ENCODE peak calls at places on chromosomes 2 and 18, in five cellular contexts. One of them, this sample, is unnamed.

GRCh38 chr18:4017479-4017878 is 437.6 kb downstream of the DLGAP1 start:
- DNase-seq in AML-193: peak
- DNase-seq in GM12878: no peak
- DNase-seq in GM10248: peak
- DNase-seq in CD4-positive, alpha-beta memory T cell: no peak
- DNase-seq in this sample: no peak

GRCh38 chr18:34848156-34848555 is 138.1 kb downstream of the DTNA start:
- DNase-seq in AML-193: no peak
- DNase-seq in GM12878: no peak
- DNase-seq in GM10248: no peak
- DNase-seq in CD4-positive, alpha-beta memory T cell: no peak
- DNase-seq in this sample: no peak

GRCh38 chr2:112187805-112188596 is 49.8 kb downstream of the FBLN7 start:
- DNase-seq in AML-193: no peak
- DNase-seq in GM12878: no peak
- DNase-seq in GM10248: no peak
- DNase-seq in CD4-positive, alpha-beta memory T cell: peak
- DNase-seq in this sample: peak

GRCh38 chr2:46521215-46521683 is 41.9 kb downstream of the TMEM247 start:
- DNase-seq in AML-193: no peak
- DNase-seq in GM12878: no peak
- DNase-seq in GM10248: no peak
- DNase-seq in CD4-positive, alpha-beta memory T cell: no peak
- DNase-seq in this sample: no peak

GRCh38 chr2:141611981-141612380 is 518.8 kb downstream of the LRP1B start:
- DNase-seq in AML-193: no peak
- DNase-seq in GM12878: no peak
- DNase-seq in GM10248: no peak
- DNase-seq in CD4-positive, alpha-beta memory T cell: no peak
- DNase-seq in this sample: no peak

GRCh38 chr2:140567734-140568133 is 1563.1 kb downstream of the LRP1B start:
- DNase-seq in AML-193: no peak
- DNase-seq in GM12878: no peak
- DNase-seq in GM10248: no peak
- DNase-seq in CD4-positive, alpha-beta memory T cell: no peak
- DNase-seq in this sample: no peak

GRCh38 chr18:68263481-68263880 is 451.4 kb downstream of the TMX3 start:
- DNase-seq in AML-193: no peak
- DNase-seq in GM12878: no peak
- DNase-seq in GM10248: no peak
- DNase-seq in CD4-positive, alpha-beta memory T cell: no peak
- DNase-seq in this sample: no peak

GRCh38 chr2:220275454-220275853 is 648.0 kb downstream of the SLC4A3 start:
- DNase-seq in AML-193: no peak
- DNase-seq in GM12878: no peak
- DNase-seq in GM10248: no peak
- DNase-seq in CD4-positive, alpha-beta memory T cell: no peak
- DNase-seq in this sample: no peak

GRCh38 chr2:5203356-5203755 is 488.8 kb upstream of the SOX11 start:
- DNase-seq in AML-193: no peak
- DNase-seq in GM12878: no peak
- DNase-seq in GM10248: no peak
- DNase-seq in CD4-positive, alpha-beta memory T cell: no peak
- DNase-seq in this sample: no peak

GRCh38 chr2:180040146-180040925 is 33.2 kb upstream of the CWC22 start:
- DNase-seq in AML-193: no peak
- DNase-seq in GM12878: no peak
- DNase-seq in GM10248: no peak
- DNase-seq in CD4-positive, alpha-beta memory T cell: no peak
- DNase-seq in this sample: no peak

GRCh38 chr2:30446602-30447148 is 371 bp upstream of the LCLAT1 start:
- DNase-seq in AML-193: peak
- DNase-seq in GM12878: no peak
- DNase-seq in GM10248: no peak
- DNase-seq in CD4-positive, alpha-beta memory T cell: no peak
- DNase-seq in this sample: no peak

GRCh38 chr18:53361044-53361443 is 863.4 kb downstream of the MBD2 start:
- DNase-seq in AML-193: no peak
- DNase-seq in GM12878: no peak
- DNase-seq in GM10248: no peak
- DNase-seq in CD4-positive, alpha-beta memory T cell: no peak
- DNase-seq in this sample: no peak

GRCh38 chr2:207928079-207928478 is 97.2 kb downstream of the PLEKHM3 start:
- DNase-seq in AML-193: no peak
- DNase-seq in GM12878: no peak
- DNase-seq in GM10248: no peak
- DNase-seq in CD4-positive, alpha-beta memory T cell: no peak
- DNase-seq in this sample: no peak

GRCh38 chr2:170739048-170739447 is 23.9 kb downstream of the SP5 start:
- DNase-seq in AML-193: no peak
- DNase-seq in GM12878: no peak
- DNase-seq in GM10248: no peak
- DNase-seq in CD4-positive, alpha-beta memory T cell: no peak
- DNase-seq in this sample: no peak

GRCh38 chr2:189613077-189613636 is 32.6 kb upstream of the SLC40A1 start:
- DNase-seq in AML-193: no peak
- DNase-seq in GM12878: no peak
- DNase-seq in GM10248: no peak
- DNase-seq in CD4-positive, alpha-beta memory T cell: no peak
- DNase-seq in this sample: no peak

GRCh38 chr18:75161629-75162028 is 47.3 kb downstream of the PTGR3 start:
- DNase-seq in AML-193: peak
- DNase-seq in GM12878: no peak
- DNase-seq in GM10248: peak
- DNase-seq in CD4-positive, alpha-beta memory T cell: peak
- DNase-seq in this sample: peak

GRCh38 chr2:174219321-174219720 is 29.0 kb downstream of the OLA1 start:
- DNase-seq in AML-193: no peak
- DNase-seq in GM12878: no peak
- DNase-seq in GM10248: no peak
- DNase-seq in CD4-positive, alpha-beta memory T cell: no peak
- DNase-seq in this sample: no peak

GRCh38 chr2:109711230-109712125 is 82.6 kb upstream of the RGPD5 start:
- DNase-seq in AML-193: no peak
- DNase-seq in GM12878: no peak
- DNase-seq in GM10248: no peak
- DNase-seq in CD4-positive, alpha-beta memory T cell: no peak
- DNase-seq in this sample: no peak

GRCh38 chr2:193824474-193824873 is 1629.7 kb upstream of the TMEFF2 start:
- DNase-seq in AML-193: no peak
- DNase-seq in GM12878: no peak
- DNase-seq in GM10248: no peak
- DNase-seq in CD4-positive, alpha-beta memory T cell: no peak
- DNase-seq in this sample: no peak

GRCh38 chr18:27763936-27764335 is 413.0 kb downstream of the CDH2 start:
- DNase-seq in AML-193: no peak
- DNase-seq in GM12878: no peak
- DNase-seq in GM10248: no peak
- DNase-seq in CD4-positive, alpha-beta memory T cell: no peak
- DNase-seq in this sample: no peak

GRCh38 chr2:25822190-25823117 is 55.8 kb downstream of the ASXL2 start:
- DNase-seq in AML-193: no peak
- DNase-seq in GM12878: no peak
- DNase-seq in GM10248: peak
- DNase-seq in CD4-positive, alpha-beta memory T cell: peak
- DNase-seq in this sample: peak

GRCh38 chr18:79866889-79867574 is 69.3 kb downstream of the KCNG2 start:
- DNase-seq in AML-193: no peak
- DNase-seq in GM12878: no peak
- DNase-seq in GM10248: no peak
- DNase-seq in CD4-positive, alpha-beta memory T cell: no peak
- DNase-seq in this sample: no peak

GRCh38 chr18:49597556-49597955 is 35.7 kb downstream of the LIPG start:
- DNase-seq in AML-193: no peak
- DNase-seq in GM12878: no peak
- DNase-seq in GM10248: no peak
- DNase-seq in CD4-positive, alpha-beta memory T cell: no peak
- DNase-seq in this sample: no peak

GRCh38 chr2:234302664-234302991 is 194.3 kb downstream of the ARL4C start:
- DNase-seq in AML-193: no peak
- DNase-seq in GM12878: no peak
- DNase-seq in GM10248: no peak
- DNase-seq in CD4-positive, alpha-beta memory T cell: no peak
- DNase-seq in this sample: no peak

GRCh38 chr18:3966246-3966984 is 488.7 kb downstream of the DLGAP1 start:
- DNase-seq in AML-193: no peak
- DNase-seq in GM12878: no peak
- DNase-seq in GM10248: no peak
- DNase-seq in CD4-positive, alpha-beta memory T cell: no peak
- DNase-seq in this sample: no peak

GRCh38 chr18:28767781-28768211 is 590.9 kb upstream of the CDH2 start:
- DNase-seq in AML-193: no peak
- DNase-seq in GM12878: no peak
- DNase-seq in GM10248: no peak
- DNase-seq in CD4-positive, alpha-beta memory T cell: no peak
- DNase-seq in this sample: no peak

GRCh38 chr2:40556739-40557138 is 104.8 kb upstream of the SLC8A1 start:
- DNase-seq in AML-193: no peak
- DNase-seq in GM12878: no peak
- DNase-seq in GM10248: no peak
- DNase-seq in CD4-positive, alpha-beta memory T cell: no peak
- DNase-seq in this sample: no peak

GRCh38 chr2:136422512-136422911 is 304.6 kb upstream of the CXCR4 start:
- DNase-seq in AML-193: no peak
- DNase-seq in GM12878: no peak
- DNase-seq in GM10248: no peak
- DNase-seq in CD4-positive, alpha-beta memory T cell: no peak
- DNase-seq in this sample: no peak

GRCh38 chr2:226220511-226220910 is 579.1 kb downstream of the IRS1 start:
- DNase-seq in AML-193: no peak
- DNase-seq in GM12878: no peak
- DNase-seq in GM10248: no peak
- DNase-seq in CD4-positive, alpha-beta memory T cell: no peak
- DNase-seq in this sample: no peak

GRCh38 chr2:227862227-227862740 is 9.1 kb upstream of the DAW1 start:
- DNase-seq in AML-193: peak
- DNase-seq in GM12878: no peak
- DNase-seq in GM10248: peak
- DNase-seq in CD4-positive, alpha-beta memory T cell: peak
- DNase-seq in this sample: no peak

This sample was measured in naive B cell.